ENCODE peak calls at places on chromosomes 1 and 21, in nine cellular contexts. Q, I, W, O, K, Y, Z, T and F are unnamed samples.
A peak's percentile ranks its signal among the peaks of the same experiment; 100 is the strongest.

GRCh38 chr1:64499011-64499410 is 29.1 kb downstream of the CACHD1 start:
- DNase-seq in Q (no peak), I (no peak), W (no peak), O (no peak), K (no peak), Y (no peak), Z (no peak), T (no peak), F (no peak)

GRCh38 chr1:180261030-180261429 is 31.0 kb downstream of the LHX4 start:
- DNase-seq in Q (no peak), I (no peak), W (no peak), O (no peak), K (no peak), Y (no peak), Z (no peak), T (no peak), F (no peak)

GRCh38 chr1:87977145-87977544 is 648.5 kb downstream of the LMO4 start:
- DNase-seq in Q (no peak), I (no peak), W (no peak), O (no peak), K (no peak), Y (no peak), Z (no peak), T (no peak), F (no peak)

GRCh38 chr1:4724695-4725250 is 70.4 kb downstream of the AJAP1 start:
- DNase-seq in Q (no peak), I (no peak), W (no peak), O (no peak), K (no peak), Y (no peak), Z (no peak), T (no peak), F (no peak)

GRCh38 chr1:204495078-204495753 is 611 bp upstream of the PIK3C2B start:
- DNase-seq in Q (no peak), I (no peak), W (no peak), O (no peak), K (no peak), Y (no peak), Z (no peak), T (no peak), F (no peak)

GRCh38 chr1:115183711-115184259 is 94.5 kb upstream of the TSPAN2 start:
- DNase-seq in Q (no peak), I (no peak), W (no peak), O (no peak), K (no peak), Y (no peak), Z (no peak), T (peak; percentile 31), F (no peak)

GRCh38 chr1:74591954-74592353 is 79.5 kb upstream of the LRRC53 start:
- DNase-seq in Q (no peak), I (no peak), W (no peak), O (no peak), K (no peak), Y (no peak), Z (no peak), T (no peak), F (no peak)

GRCh38 chr1:109379907-109380306 is 17.8 kb downstream of the SORT1 start:
- DNase-seq in Q (no peak), I (no peak), W (no peak), O (no peak), K (no peak), Y (no peak), Z (no peak), T (no peak), F (no peak)

GRCh38 chr1:38785285-38786039 is 74.1 kb downstream of the RRAGC start:
- DNase-seq in Q (no peak), I (no peak), W (no peak), O (no peak), K (no peak), Y (no peak), Z (no peak), T (no peak), F (no peak)

GRCh38 chr1:155171836-155172731 is 1.0 kb downstream of the KRTCAP2 start:
- DNase-seq in Q (no peak), I (no peak), W (no peak), O (no peak), K (no peak), Y (no peak), Z (peak; percentile 27), T (no peak), F (no peak)

GRCh38 chr1:181100015-181100905 is 11.8 kb downstream of the IER5 start:
- DNase-seq in Q (no peak), I (peak; percentile 68), W (peak; percentile 41), O (no peak), K (no peak), Y (no peak), Z (no peak), T (no peak), F (no peak)

GRCh38 chr21:28554660-28555475 is 437.8 kb downstream of the LTN1 start:
- DNase-seq in Q (no peak), I (no peak), W (no peak), O (peak; percentile 67), K (no peak), Y (no peak), Z (no peak), T (no peak), F (no peak)

GRCh38 chr1:21651214-21652042 is 17.7 kb downstream of the RAP1GAP start:
- DNase-seq in Q (no peak), I (peak; percentile 42), W (no peak), O (no peak), K (no peak), Y (no peak), Z (no peak), T (no peak), F (no peak)

GRCh38 chr1:201766117-201766863 is 62.7 kb upstream of the IPO9 start:
- DNase-seq in Q (no peak), I (no peak), W (peak; percentile 99), O (peak; percentile 96), K (peak; percentile 82), Y (no peak), Z (no peak), T (peak; percentile 71), F (peak; percentile 86)

GRCh38 chr1:188281927-188282326 is 1453.2 kb downstream of the PLA2G4A start:
- DNase-seq in Q (no peak), I (no peak), W (no peak), O (peak; percentile 20), K (no peak), Y (no peak), Z (no peak), T (no peak), F (no peak)

GRCh38 chr1:12626888-12627287 is 8.9 kb upstream of the DHRS3 start:
- DNase-seq in Q (no peak), I (no peak), W (no peak), O (no peak), K (no peak), Y (no peak), Z (no peak), T (no peak), F (no peak)

GRCh38 chr1:26530540-26530897 is 958 bp downstream of the RPS6KA1 start:
- DNase-seq in Q (no peak), I (no peak), W (no peak), O (no peak), K (no peak), Y (no peak), Z (no peak), T (no peak), F (no peak)

GRCh38 chr1:26529655-26530539 is at the start of gene RPS6KA1:
- DNase-seq in Q (no peak), I (peak; percentile 61), W (peak; percentile 14), O (peak; percentile 9), K (peak; percentile 24), Y (no peak), Z (no peak), T (no peak), F (no peak)

GRCh38 chr1:26530898-26531598 is 1.5 kb downstream of the RPS6KA1 start:
- DNase-seq in Q (no peak), I (no peak), W (peak; percentile 40), O (peak; percentile 50), K (peak; percentile 26), Y (no peak), Z (no peak), T (no peak), F (peak; percentile 10)

GRCh38 chr1:26533951-26534514 is 4.5 kb downstream of the RPS6KA1 start:
- DNase-seq in Q (no peak), I (no peak), W (no peak), O (no peak), K (no peak), Y (no peak), Z (no peak), T (no peak), F (no peak)

DNA sequence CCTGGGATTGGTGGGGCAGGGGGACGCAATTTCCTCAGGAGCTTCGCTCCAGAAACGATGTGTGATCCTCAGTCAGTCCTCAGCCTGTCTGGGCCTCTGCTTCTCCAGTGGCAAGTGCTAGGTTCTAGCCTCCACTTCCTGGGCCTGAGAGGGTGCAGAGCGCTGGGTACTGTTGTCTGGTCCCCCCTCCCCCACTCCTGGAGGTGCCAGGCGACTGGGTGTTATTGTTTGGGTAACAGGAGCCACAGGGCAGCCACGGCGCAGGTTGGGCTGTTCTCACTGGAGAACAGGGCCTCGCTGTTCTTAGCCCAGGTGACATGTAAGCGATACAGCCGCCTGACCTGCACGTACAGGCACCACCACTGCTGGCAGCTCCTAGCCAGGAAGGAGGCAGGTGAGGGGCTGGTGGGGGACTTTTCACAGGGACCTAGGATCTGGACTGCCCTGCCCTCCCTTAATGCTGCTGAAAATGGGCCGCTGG is 2.1 kb downstream of the RPS6KA1 start:
- DNase-seq in Q (no peak), I (no peak), W (no peak), O (no peak), K (no peak), Y (no peak), Z (no peak), T (no peak), F (no peak)
- TF ChIP-seq CTCF in Q (no peak), I (no peak), W (no peak), O (no peak), K (no peak), Y (no peak), Z (no peak), T (no peak), F (no peak)

GRCh38 chr1:200556005-200556404 is 64.5 kb downstream of the KIF14 start:
- DNase-seq in Q (no peak), I (no peak), W (peak; percentile 36), O (peak; percentile 16), K (peak; percentile 3), Y (no peak), Z (no peak), T (no peak), F (no peak)
- TF ChIP-seq CTCF in Q (peak; percentile 23), I (no peak), W (peak; percentile 27), O (no peak), K (no peak), Y (no peak), Z (peak; percentile 16), T (no peak), F (no peak)

DNA sequence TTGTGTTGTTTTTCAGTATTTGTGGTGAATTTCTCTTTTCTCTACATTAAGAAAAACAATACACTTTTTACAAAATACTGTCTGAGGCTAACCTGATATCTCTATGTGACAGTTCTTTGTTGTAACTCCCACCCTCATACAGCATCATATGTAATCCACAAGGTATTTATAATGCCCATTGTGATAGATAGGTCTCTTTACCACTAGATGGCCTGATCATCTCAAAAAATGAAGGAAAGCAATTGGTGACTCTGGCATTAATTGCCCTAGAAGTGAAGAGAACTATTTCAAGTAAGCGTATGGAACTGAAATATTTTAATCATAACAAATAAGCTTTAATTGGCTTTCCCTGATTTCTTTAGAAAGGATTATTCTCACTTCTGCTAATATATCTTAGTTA is 36.2 kb upstream of the HFM1 start:
- DNase-seq in Q (no peak), I (no peak), W (peak; percentile 35), O (peak; percentile 4), K (no peak), Y (no peak), Z (no peak), T (no peak), F (no peak)
- TF ChIP-seq CTCF in Q (peak; percentile 17), I (peak; percentile 18), W (peak; percentile 46), O (peak; percentile 20), K (peak; percentile 18), Y (no peak), Z (peak; percentile 46), T (no peak), F (peak; percentile 30)

GRCh38 chr1:97138515-97139032 is 417.0 kb downstream of the PTBP2 start:
- DNase-seq in Q (no peak), I (no peak), W (no peak), O (no peak), K (no peak), Y (no peak), Z (no peak), T (no peak), F (no peak)
- TF ChIP-seq CTCF in Q (no peak), I (peak; percentile 32), W (no peak), O (no peak), K (no peak), Y (peak; percentile 5), Z (no peak), T (no peak), F (no peak)